ENCODE peak calls at places on chromosomes 2 and 18, in four cellular contexts. H is HepG2, N is K562, T is SK-N-SH. J is an unnamed sample.

GRCh38 chr18:58892536-58892935 is 27.9 kb downstream of the ZNF532 start:
- DNase-seq in H (no peak), N (no peak), T (no peak), J (no peak)

GRCh38 chr2:239498981-239499633 is 98.3 kb upstream of the HDAC4 start:
- DNase-seq in H (no peak), N (no peak), T (no peak), J (no peak)

GRCh38 chr18:76821356-76821874 is 942 bp upstream of the ZNF236 start:
- DNase-seq in H (no peak), N (no peak), T (no peak), J (no peak)

GRCh38 chr2:100126897-100127401 is 15.4 kb downstream of the AFF3 start:
- DNase-seq in H (no peak), N (no peak), T (no peak), J (no peak)

GRCh38 chr2:158729873-158730620 is 65.1 kb upstream of the DAPL1 start:
- DNase-seq in N (no peak), H (no peak), T (no peak), J (no peak)

GRCh38 chr18:45967007-45967706 is at the start of gene EPG5:
- DNase-seq in H (peak), N (peak), T (peak), J (peak)

GRCh38 chr2:85584354-85584856 is at the start of gene VAMP5:
- DNase-seq in H (peak), N (no peak), T (peak), J (no peak)

GRCh38 chr2:38535745-38536506 is 66.8 kb downstream of the HNRNPLL start:
- DNase-seq in H (peak), N (peak), T (peak), J (peak)

GRCh38 chr18:48222118-48222517 is 187.1 kb downstream of the ZBTB7C start:
- DNase-seq in T (peak), H (peak), N (no peak), J (no peak)

GRCh38 chr2:54957321-54957999 is 92.8 kb downstream of the RTN4 start:
- DNase-seq in T (no peak), H (no peak), N (peak), J (peak)

GRCh38 chr2:191481305-191482075 is 196.4 kb upstream of the NABP1 start:
- DNase-seq in T (no peak), N (no peak), H (no peak), J (no peak)

GRCh38 chr2:191488135-191488534 is 189.8 kb upstream of the NABP1 start:
- DNase-seq in T (no peak), H (no peak), N (no peak), J (no peak)

GRCh38 chr2:191486584-191487320 is 191.2 kb upstream of the NABP1 start:
- DNase-seq in N (no peak), T (no peak), H (no peak), J (no peak)
- TF ChIP-seq FOXJ3 in N (no peak), T (no peak), H (no peak), J (no peak)

DNA sequence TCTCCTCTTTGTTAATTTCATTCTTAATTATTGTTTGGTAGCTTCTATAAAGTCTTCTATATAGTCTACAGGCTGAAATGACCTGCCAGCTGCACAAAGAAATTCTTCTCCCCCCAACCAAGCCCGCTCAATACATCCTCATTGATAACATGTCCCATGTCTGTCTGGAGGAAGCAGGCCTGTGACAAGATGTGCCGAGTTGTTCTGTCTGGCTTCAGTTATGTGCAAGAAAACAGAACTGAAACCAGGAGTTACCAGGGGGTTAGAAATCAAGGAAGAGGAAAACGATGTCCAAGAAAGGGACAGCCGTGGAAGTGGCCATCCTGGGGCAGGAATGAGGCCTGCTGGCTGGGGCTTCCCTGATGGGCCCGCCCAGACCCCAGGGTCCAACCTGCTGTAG is 57.6 kb downstream of the MTCL1 start:
- DNase-seq in H (no peak), T (no peak), N (no peak), J (no peak)
- TF ChIP-seq MAX in H (no peak), T (no peak), N (no peak), J (no peak)

GRCh38 chr2:121257476-121257831 is 27.5 kb downstream of the TFCP2L1 start:
- DNase-seq in H (no peak), T (no peak), N (no peak), J (no peak)

GRCh38 chr2:121258066-121258465 is 26.9 kb downstream of the TFCP2L1 start:
- DNase-seq in H (no peak), N (no peak), T (no peak), J (no peak)

GRCh38 chr2:121263996-121264715 is 20.8 kb downstream of the TFCP2L1 start:
- DNase-seq in H (no peak), T (no peak), N (no peak), J (no peak)

GRCh38 chr2:121256720-121257475 is 28.1 kb downstream of the TFCP2L1 start:
- DNase-seq in H (no peak), N (no peak), T (no peak), J (no peak)

GRCh38 chr2:121260370-121261154 is 24.4 kb downstream of the TFCP2L1 start:
- DNase-seq in H (no peak), N (no peak), T (peak), J (no peak)
- TF ChIP-seq FOXJ3 in H (no peak), N (no peak), T (no peak), J (no peak)

GRCh38 chr18:6927136-6927535 is 190.5 kb downstream of the LAMA1 start:
- DNase-seq in N (no peak), T (no peak), H (no peak), J (no peak)

GRCh38 chr18:6928359-6928758 is 189.2 kb downstream of the LAMA1 start:
- DNase-seq in H (no peak), N (no peak), T (no peak), J (no peak)

GRCh38 chr18:6934859-6935258 is 182.7 kb downstream of the LAMA1 start:
- DNase-seq in T (no peak), N (no peak), H (no peak), J (no peak)

DNA sequence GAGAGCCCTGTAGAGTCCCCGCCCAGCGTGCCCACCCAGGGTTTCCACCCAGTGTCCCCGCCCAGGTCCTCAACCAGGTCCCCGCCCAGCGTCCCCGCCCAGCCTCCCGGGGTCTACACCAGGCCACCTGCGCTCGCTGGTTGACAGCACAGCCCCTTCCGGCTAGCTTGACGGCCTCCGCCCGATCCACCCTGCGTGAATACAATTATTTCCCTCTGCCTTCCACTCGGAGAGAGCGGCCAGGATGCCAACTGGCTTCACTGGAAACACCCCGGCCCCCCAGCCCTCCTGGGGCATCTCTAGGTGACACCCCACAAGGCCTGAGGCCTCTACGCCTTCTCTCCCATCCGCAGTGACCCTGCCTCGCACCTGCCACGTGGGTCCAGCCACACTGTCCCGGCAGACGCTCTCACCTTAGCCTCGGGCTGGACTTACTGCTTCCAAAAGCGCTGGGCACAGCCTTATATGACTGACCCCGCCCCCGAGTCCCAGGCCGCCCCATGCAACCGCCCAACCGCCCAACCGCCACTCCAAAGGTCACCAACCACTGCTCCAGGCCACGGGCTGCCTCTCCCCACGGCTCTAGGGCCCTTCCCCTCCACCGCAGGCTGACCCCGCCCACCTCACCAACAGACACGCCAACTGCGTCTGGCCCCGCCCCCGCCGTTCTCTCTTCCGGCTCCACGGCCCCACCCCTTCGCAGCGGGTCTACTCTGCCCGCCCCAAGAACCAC is 188.1 kb downstream of the LAMA1 start:
- DNase-seq in N (peak), T (no peak), H (no peak), J (peak)
- TF ChIP-seq MAX in N (no peak), T (no peak), H (peak), J (no peak)

DNA sequence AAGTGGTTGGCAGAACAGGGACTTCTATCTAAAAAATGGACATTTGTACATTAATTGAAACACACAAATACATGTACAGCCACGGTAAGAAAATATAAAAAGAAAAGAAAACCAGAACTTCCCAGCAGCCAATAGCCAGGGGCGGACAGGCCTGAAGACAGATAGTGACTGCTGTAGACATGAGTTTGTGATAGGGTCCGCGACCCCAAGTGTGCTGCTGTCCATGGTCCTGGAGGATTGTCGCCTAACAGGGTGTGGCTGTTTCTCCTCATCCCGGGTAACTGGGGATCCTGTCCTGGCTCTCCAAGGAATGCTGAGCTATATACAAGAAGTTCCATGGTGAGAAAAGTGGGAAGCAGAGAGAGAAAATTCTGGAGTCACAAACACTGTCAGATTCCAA is 266.6 kb upstream of the SALL3 start:
- DNase-seq in T (no peak), N (peak), H (no peak), J (peak)
- TF ChIP-seq FOXJ3 in T (no peak), N (no peak), H (no peak), J (no peak)

DNA sequence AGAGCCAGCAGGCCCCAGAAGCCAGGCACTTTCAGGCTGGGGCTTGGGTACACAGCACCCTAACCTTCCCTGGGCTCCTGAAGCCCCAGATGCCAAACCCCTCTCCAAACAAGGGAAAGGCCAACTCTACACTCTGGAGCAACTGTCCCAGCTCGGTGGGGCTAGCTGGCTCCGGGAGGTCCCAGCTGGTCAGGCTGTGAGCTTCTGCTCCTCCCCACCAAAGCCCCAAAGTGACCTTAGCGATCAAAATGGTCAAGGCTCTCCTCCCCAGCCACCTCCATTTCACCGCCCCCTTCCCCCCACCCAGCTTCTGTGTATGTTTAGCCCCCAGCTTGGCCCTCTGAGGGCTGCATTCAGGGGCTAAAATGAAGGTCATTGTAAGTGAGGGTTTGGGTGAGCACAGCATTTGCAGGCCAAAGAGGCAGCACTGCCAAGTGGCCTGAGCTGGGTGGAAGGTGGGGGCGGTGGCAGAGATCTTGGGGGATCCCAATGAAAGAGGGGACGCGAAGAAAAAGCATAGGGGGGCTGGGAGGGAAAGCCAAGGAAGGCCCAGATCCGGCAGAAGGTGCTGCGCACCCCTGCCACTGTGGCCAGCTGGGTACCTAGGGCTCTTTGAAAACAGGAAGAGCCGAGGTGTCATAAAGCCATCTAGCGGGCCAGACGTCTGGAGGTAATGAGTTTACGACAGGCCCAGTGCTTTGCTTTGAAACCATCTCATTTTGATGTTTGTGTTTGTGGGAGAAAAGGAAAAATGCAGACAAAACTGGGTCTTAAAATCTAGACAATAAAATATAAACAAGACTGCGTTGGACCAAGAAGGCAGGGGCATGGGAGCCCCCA is 2.9 kb downstream of the HOXD9 start:
- DNase-seq in T (no peak), H (no peak), N (no peak), J (no peak)
- TF ChIP-seq MAX in T (no peak), H (no peak), N (no peak), J (no peak)

DNA sequence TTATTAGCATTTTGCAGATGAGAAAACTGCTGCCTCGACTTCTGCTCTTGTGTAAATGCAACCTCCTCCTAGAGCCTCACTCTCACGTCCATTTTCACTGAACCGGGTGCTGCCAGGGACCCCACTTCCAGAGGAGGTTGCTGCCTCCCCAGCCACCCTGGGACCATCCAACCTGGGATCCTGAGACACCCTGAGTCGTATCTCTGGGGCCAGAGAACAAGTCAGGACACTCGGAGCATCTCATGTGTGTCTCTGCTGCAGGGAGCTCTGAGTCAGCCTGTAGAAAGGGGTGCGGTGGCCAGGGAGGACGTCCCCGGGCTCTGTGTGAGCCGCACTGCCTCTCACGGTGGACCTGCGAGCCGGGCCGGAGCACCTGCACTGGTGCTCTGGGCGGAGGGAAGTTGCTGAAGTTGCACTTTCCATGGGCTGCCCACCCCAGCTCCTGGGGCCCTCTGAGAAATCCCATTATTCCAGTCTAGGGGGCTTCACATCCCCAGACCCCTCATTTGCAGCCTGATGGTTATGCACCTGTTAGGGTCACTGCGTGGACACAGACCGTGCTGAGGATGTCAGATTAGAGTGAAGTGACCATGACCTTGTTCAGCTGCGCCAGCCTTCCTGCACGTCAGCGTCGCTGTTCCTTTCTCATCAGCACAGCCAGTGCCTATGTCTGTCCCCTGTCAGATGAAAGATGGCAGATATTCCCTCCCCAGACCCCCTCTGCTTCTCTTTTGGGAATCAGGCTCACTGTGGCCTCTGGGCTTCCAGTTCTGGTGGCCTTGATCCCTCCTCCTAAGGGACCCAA is 230.4 kb downstream of the KLHL29 start:
- DNase-seq in N (no peak), H (no peak), T (no peak), J (no peak)
- TF ChIP-seq FOXJ3 in N (no peak), H (no peak), T (no peak), J (no peak)

GRCh38 chr2:144683955-144684354 is 164.0 kb upstream of the ZEB2 start:
- DNase-seq in H (no peak), N (no peak), T (no peak), J (no peak)
- TF ChIP-seq MAX in H (no peak), N (no peak), T (no peak), J (no peak)

GRCh38 chr2:26245810-26246209 is 1.1 kb downstream of the HADHB start:
- DNase-seq in H (peak), N (no peak), T (no peak), J (no peak)

GRCh38 chr2:26244479-26245230 is at the start of the genes HADHA and HADHB:
- DNase-seq in H (peak), N (peak), T (peak), J (peak)

GRCh38 chr2:26245231-26245732 is 543 bp downstream of the HADHB start:
- DNase-seq in T (peak), N (peak), H (peak), J (peak)

GRCh38 chr2:26249625-26250024 is 4.9 kb downstream of the HADHB start:
- DNase-seq in H (no peak), N (no peak), T (no peak), J (no peak)

DNA sequence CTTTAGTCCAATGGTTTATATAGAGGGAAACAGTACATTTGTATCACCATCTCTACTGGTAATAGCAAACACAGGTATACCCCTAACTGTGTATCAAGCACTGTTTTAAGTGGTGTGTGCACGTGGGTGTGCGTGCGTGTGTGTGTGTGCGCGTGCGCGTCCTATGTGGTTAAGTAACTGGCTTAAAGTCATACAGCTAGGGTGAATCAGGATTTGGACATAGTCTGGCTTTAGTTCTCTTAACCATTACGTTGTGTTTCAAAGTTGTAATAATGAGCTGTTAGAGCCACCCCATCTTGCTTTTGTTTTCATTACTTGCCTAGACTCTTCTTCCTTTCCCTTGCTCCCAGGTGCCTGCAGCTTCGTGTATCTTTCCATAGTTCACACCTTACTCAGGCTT is 2.1 kb downstream of the HADHB start:
- DNase-seq in N (peak), T (no peak), H (no peak), J (no peak)
- TF ChIP-seq FOXJ3 in N (no peak), T (no peak), H (no peak), J (no peak)

GRCh38 chr2:200324362-200324761 is 17.9 kb downstream of the SPATS2L start:
- DNase-seq in T (no peak), N (no peak), H (no peak), J (no peak)
- TF ChIP-seq MAX in T (no peak), N (no peak), H (no peak), J (no peak)

J was measured in WTC11.